ENCODE peak calls at places on chromosomes 6 and 20, in six cellular contexts. T, W, Z, O, C and S are unnamed samples.

GRCh38 chr6:18600236-18600635 is 213.1 kb downstream of the RNF144B start:
- DNase-seq in T (no peak), W (no peak), O (no peak), C (no peak), Z (no peak), S (no peak)

GRCh38 chr6:53179961-53180651 is 31.5 kb upstream of the GCM1 start:
- DNase-seq in Z (peak; percentile 87), O (no peak), T (no peak), W (no peak), C (peak; percentile 33), S (no peak)

GRCh38 chr6:146871613-146872465 is 273.1 kb downstream of the ADGB start:
- DNase-seq in O (no peak), Z (peak; percentile 68), C (no peak), T (no peak), W (no peak), S (peak; percentile 81)

GRCh38 chr6:135535989-135536414 is 38.5 kb upstream of the AHI1 start:
- DNase-seq in Z (peak; percentile 92), O (peak; percentile 35), C (peak; percentile 21), W (no peak), T (peak; percentile 56), S (peak; percentile 81)

GRCh38 chr6:169854083-169854725 is 102.8 kb downstream of the ERMARD start:
- DNase-seq in T (no peak), W (no peak), O (no peak), Z (no peak), C (no peak), S (no peak)

GRCh38 chr20:38566199-38566598 is 14.8 kb upstream of the ADIG start:
- DNase-seq in Z (no peak), T (no peak), C (no peak), O (no peak), W (no peak), S (no peak)

GRCh38 chr20:17530153-17530552 is 1.0 kb downstream of the BFSP1 start:
- DNase-seq in O (no peak), Z (no peak), T (no peak), C (no peak), W (no peak), S (no peak)

GRCh38 chr6:160996316-160996715 is 4.7 kb downstream of the MAP3K4 start:
- DNase-seq in C (no peak), T (no peak), W (no peak), Z (no peak), O (no peak), S (no peak)

GRCh38 chr6:150573041-150573681 is 26.5 kb upstream of the PLEKHG1 start:
- DNase-seq in C (peak; percentile 25), T (no peak), W (no peak), Z (no peak), O (no peak), S (no peak)

GRCh38 chr20:58131581-58132142 is 96.8 kb downstream of the ANKRD60 start:
- DNase-seq in W (no peak), C (no peak), O (no peak), Z (peak; percentile 96), T (peak; percentile 29), S (peak; percentile 32)

GRCh38 chr6:72865467-72865866 is 243.6 kb downstream of the KCNQ5 start:
- DNase-seq in O (no peak), T (no peak), Z (peak; percentile 30), W (no peak), C (no peak), S (no peak)

GRCh38 chr6:158312672-158313397 is 570 bp downstream of the TULP4 start:
- DNase-seq in O (no peak), Z (no peak), T (no peak), C (no peak), W (no peak), S (no peak)

GRCh38 chr20:6746901-6747609 is 20.4 kb upstream of the BMP2 start:
- DNase-seq in W (no peak), O (peak; percentile 9), T (no peak), Z (no peak), C (no peak), S (no peak)

GRCh38 chr20:10367921-10368701 is 65.9 kb downstream of the MKKS start:
- DNase-seq in W (no peak), C (no peak), T (no peak), Z (no peak), O (no peak), S (no peak)

GRCh38 chr20:17500826-17501225 is 30.4 kb downstream of the BFSP1 start:
- DNase-seq in W (no peak), O (no peak), C (no peak), Z (no peak), T (no peak), S (no peak)

GRCh38 chr6:17865243-17865642 is 122.2 kb downstream of the KIF13A start:
- DNase-seq in O (no peak), W (no peak), T (peak; percentile 47), C (no peak), Z (no peak), S (no peak)

GRCh38 chr20:6636209-6637159 is 131.0 kb upstream of the BMP2 start:
- DNase-seq in Z (peak; percentile 78), C (peak; percentile 45), T (peak; percentile 31), O (peak; percentile 16), W (no peak), S (peak; percentile 40)

GRCh38 chr6:145006914-145007313 is 721.8 kb downstream of the UTRN start:
- DNase-seq in Z (no peak), O (no peak), W (no peak), T (no peak), C (no peak), S (no peak)

GRCh38 chr6:108914235-108915022 is 66.2 kb downstream of the ARMC2 start:
- DNase-seq in Z (no peak), T (no peak), O (peak; percentile 37), W (no peak), C (peak; percentile 27), S (no peak)

GRCh38 chr20:61976650-61977332 is 88.9 kb downstream of the TAF4 start:
- DNase-seq in C (no peak), O (no peak), Z (no peak), W (no peak), T (no peak), S (no peak)

GRCh38 chr6:40166963-40167362 is 232.7 kb upstream of the MOCS1 start:
- DNase-seq in C (no peak), Z (no peak), O (no peak), W (no peak), T (no peak), S (no peak)

GRCh38 chr6:28089054-28089453 is 8.7 kb downstream of the ZNF165 start:
- DNase-seq in C (no peak), O (no peak), Z (no peak), W (no peak), T (no peak), S (no peak)

GRCh38 chr6:3752538-3753227 is 1.2 kb upstream of the PXDC1 start:
- DNase-seq in T (no peak), O (no peak), Z (no peak), W (no peak), C (no peak), S (no peak)
- H3K4me3 ChIP-seq in T (peak overlapping the region; percentile 90), O (peak overlapping the region; percentile 37), Z (peak overlapping the region; percentile 76), W (peak overlapping the region; percentile 75), C (no peak overlapping the region), S (peak overlapping the region; percentile 90)

GRCh38 chr6:20875369-20875963 is 341.2 kb downstream of the CDKAL1 start:
- DNase-seq in W (no peak), C (no peak), T (no peak), Z (peak; percentile 64), O (peak; percentile 26), S (no peak)
- TF ChIP-seq CTCF in W (no peak), C (no peak), T (peak; percentile 55), Z (peak; percentile 51), O (peak; percentile 12), S (peak; percentile 50)

DNA sequence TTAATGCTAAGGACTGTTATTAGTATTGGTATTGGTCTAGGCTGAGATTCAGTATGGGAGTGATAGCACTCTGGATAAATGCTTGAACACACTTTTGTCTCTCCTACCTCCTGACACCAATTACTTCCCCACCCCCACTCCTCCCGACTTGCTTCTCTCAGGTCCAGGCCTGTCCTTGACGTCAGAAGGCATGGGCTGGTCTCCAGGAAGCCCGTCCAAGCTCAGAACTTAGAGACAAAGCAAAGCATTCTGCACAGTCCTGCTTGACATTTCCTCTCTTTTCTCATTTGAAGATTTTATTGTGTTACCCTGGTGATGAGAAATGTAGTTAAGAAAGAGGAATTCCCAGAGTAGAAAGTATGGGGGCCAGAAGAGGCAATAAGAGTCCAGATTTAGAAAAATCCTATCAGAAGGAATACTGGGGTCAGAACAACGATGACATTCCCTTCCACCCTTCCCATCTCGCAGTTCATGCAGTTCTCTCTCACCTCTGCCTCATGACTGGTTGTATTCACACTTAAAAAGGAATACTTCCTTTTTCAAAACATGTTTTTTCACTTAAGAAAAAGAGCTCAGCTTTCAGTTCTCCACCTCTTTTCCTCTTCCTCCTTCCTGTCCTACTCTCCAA is 18.3 kb upstream of the FAM184A start:
- DNase-seq in W (peak; percentile 53), O (no peak), T (no peak), C (peak; percentile 90), Z (peak; percentile 26), S (no peak)
- H3K4me3 ChIP-seq in W (no peak overlapping the region), O (no peak overlapping the region), T (no peak overlapping the region), C (no peak overlapping the region), Z (no peak overlapping the region), S (no peak overlapping the region)

DNA sequence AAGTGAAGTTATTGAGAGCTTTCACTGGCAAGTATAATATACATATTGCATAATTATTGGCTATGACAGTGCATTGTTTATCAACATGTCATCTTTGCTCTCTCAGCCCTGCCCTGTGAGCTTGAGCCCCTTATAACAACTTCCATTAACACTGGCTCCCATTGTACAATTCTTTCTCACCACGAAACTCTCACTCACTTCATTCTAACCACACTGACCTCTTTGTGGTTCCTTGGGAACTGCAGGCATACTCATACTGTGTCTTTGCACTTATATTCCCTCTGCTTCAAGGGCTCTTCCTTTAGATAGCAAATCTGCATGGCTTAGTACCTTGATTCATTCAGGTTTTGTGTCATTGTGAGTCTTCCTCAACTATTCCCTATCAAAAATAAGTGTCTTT is 411.8 kb downstream of the CDKAL1 start:
- DNase-seq in W (no peak), C (no peak), O (peak; percentile 67), Z (peak; percentile 72), T (no peak), S (no peak)
- TF ChIP-seq CTCF in W (no peak), C (no peak), O (no peak), Z (peak; percentile 24), T (no peak), S (no peak)

GRCh38 chr6:5767471-5767870 is 239.3 kb downstream of the NRN1 start:
- DNase-seq in Z (no peak), C (no peak), W (no peak), T (no peak), O (no peak), S (no peak)
- H3K4me3 ChIP-seq in Z (no peak overlapping the region), C (no peak overlapping the region), W (no peak overlapping the region), T (no peak overlapping the region), O (no peak overlapping the region), S (no peak overlapping the region)